ENCODE peak calls at places on chromosomes 11 and 22, in eight cellular contexts. B is type B pancreatic cell; J is GM13976; X is dorsolateral prefrontal cortex; T is tibial artery; V is CD4-positive, alpha-beta T cell; D is IMR-90; Q is RWPE2. S is an unnamed sample.

GRCh38 chr11:5689551-5689983 is at the start of gene TRIM22:
- DNase-seq in B (no peak), J (peak; percentile 74), X (no peak), T (peak; percentile 73), V (peak; percentile 48), D (peak; percentile 71), Q (no peak), S (no peak)

GRCh38 chr11:35484435-35484834 is 41.0 kb downstream of the PAMR1 start:
- DNase-seq in B (no peak), J (no peak), X (no peak), T (no peak), V (no peak), D (peak; percentile 85), Q (no peak), S (no peak)

GRCh38 chr22:39349506-39349966 is 255 bp upstream of the SYNGR1 start:
- DNase-seq in B (no peak), J (peak; percentile 77), X (no peak), T (no peak), V (no peak), D (no peak), Q (no peak), S (peak; percentile 56)

GRCh38 chr22:37843746-37844089 is 416 bp downstream of the ANKRD54 start:
- DNase-seq in B (no peak), J (peak; percentile 69), X (no peak), T (peak; percentile 76), V (no peak), D (peak; percentile 32), Q (no peak), S (no peak)

GRCh38 chr22:25777870-25778269 is 35.9 kb downstream of the MYO18B start:
- DNase-seq in B (no peak), J (peak; percentile 66), X (no peak), T (no peak), V (no peak), D (peak; percentile 45), Q (no peak), S (no peak)

GRCh38 chr11:104997288-104997687 is 25.7 kb downstream of the CASP5 start:
- DNase-seq in B (no peak), J (no peak), X (no peak), T (no peak), V (no peak), D (no peak), Q (no peak), S (no peak)

GRCh38 chr22:19063581-19064353 is 58.4 kb downstream of the DGCR2 start:
- DNase-seq in B (no peak), J (no peak), X (no peak), T (peak; percentile 55), V (no peak), D (no peak), Q (no peak), S (no peak)

GRCh38 chr11:30392977-30393376 is 70.1 kb downstream of the ARL14EP start:
- DNase-seq in B (no peak), J (no peak), X (no peak), T (no peak), V (no peak), D (no peak), Q (no peak), S (no peak)

GRCh38 chr11:126833020-126833419 is 167.6 kb downstream of the KIRREL3 start:
- DNase-seq in B (no peak), J (no peak), X (no peak), T (no peak), V (no peak), D (no peak), Q (no peak), S (no peak)

GRCh38 chr22:44668190-44668885 is 33.7 kb upstream of the PRR5 start:
- DNase-seq in B (no peak), J (no peak), X (no peak), T (no peak), V (peak; percentile 18), D (no peak), Q (no peak), S (no peak)

GRCh38 chr22:45170001-45170466 is 6.3 kb downstream of the NUP50 start:
- DNase-seq in B (no peak), J (no peak), X (no peak), T (no peak), V (peak; percentile 10), D (peak; percentile 44), Q (no peak), S (no peak)

GRCh38 chr22:37406836-37407235 is 20.4 kb downstream of the ELFN2 start:
- DNase-seq in B (no peak), J (no peak), X (no peak), T (no peak), V (no peak), D (no peak), Q (no peak), S (no peak)

GRCh38 chr11:113668255-113668654 is 37.9 kb downstream of the TMPRSS5 start:
- DNase-seq in B (no peak), J (no peak), X (no peak), T (no peak), V (no peak), D (no peak), Q (no peak), S (no peak)

GRCh38 chr11:63870351-63871197 is 31.7 kb downstream of the MARK2 start:
- DNase-seq in B (no peak), J (no peak), X (no peak), T (no peak), V (no peak), D (peak; percentile 28), Q (no peak), S (no peak)

GRCh38 chr11:88188251-88189030 is 13.2 kb upstream of the RAB38 start:
- DNase-seq in B (no peak), J (no peak), X (no peak), T (no peak), V (no peak), D (no peak), Q (no peak), S (no peak)

GRCh38 chr11:117999354-117999993 is 13.3 kb downstream of the IL10RA start:
- DNase-seq in B (no peak), J (no peak), X (no peak), T (no peak), V (no peak), D (no peak), Q (no peak), S (no peak)

GRCh38 chr11:2886191-2886894 is 768 bp upstream of the CDKN1C start:
- DNase-seq in B (no peak), J (no peak), X (no peak), T (peak; percentile 78), V (no peak), D (no peak), Q (no peak), S (no peak)

DNA sequence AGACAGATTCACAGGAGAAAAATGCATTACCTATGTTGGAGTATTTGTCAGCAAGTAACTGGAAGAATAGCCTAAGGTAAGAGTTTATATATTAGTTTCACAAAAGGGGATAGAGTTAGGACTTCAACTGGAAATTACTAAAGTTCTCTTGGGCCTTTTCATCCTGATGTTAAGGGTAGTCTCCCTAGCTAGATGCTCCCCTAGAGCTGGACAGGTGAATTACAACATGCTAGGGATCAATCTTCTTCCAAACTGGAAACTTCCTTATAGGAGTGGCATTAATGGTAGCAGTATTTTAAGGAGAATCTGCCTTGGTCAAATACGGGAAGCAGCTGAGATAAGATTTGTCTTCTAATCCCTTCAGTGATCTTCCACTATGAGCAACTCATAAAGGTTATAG is 632.8 kb upstream of the RAG2 start:
- DNase-seq in B (no peak), J (no peak), X (no peak), T (no peak), V (no peak), D (no peak), Q (no peak), S (no peak)
- TF ChIP-seq CTCF in B (peak; percentile 40), J (no peak), X (no peak), T (no peak), V (no peak), D (no peak), Q (peak; percentile 8), S (no peak)

GRCh38 chr11:14773755-14774154 is 118.3 kb downstream of the CYP2R1 start:
- DNase-seq in B (no peak), J (no peak), X (no peak), T (no peak), V (no peak), D (peak; percentile 0), Q (no peak), S (no peak)
- TF ChIP-seq CTCF in B (peak; percentile 53), J (no peak), X (no peak), T (no peak), V (peak; percentile 21), D (no peak), Q (peak; percentile 27), S (no peak)

DNA sequence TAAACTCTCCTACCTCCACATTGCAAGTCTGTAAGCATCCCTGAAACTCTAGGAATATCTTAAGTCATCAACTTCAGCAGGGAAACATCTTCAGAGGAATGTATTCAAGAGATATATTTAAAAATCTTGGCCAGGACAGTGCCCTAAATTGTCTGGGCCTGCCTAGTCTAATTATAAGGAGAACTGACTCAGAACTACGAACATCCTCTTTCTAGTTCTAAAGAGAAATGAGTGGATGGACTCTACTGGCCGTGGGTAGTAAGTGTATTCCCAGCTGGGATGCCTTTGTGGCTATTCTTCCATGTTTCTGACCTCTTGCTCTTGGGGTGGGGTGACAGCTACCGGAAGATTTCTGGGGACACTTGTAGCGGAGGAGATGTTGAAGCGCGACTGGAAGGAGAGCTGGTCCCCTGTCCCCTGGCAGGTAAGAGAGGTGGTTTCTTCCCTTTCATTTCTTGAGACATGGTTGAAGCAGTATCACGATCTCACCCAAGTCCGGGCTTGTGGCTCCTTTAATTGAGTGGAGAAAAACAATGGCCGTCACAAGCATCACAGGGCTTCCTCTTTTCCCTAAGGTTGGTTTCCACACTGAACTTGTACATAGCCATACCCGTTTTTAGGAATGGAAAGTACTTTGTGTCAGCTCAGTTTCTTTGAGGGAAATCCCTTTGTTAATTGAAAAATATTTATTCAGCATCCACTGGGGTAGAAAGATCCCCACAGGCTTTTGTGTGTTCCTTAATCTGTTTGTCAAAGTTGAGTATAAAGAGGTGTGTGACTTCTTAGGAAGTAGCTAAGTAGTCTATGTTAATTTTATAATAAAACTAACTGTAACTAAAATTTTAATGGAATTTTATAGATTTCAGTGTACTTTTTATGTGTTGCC is 97.7 kb upstream of the SORL1-AS1 start:
- DNase-seq in B (no peak), J (no peak), X (no peak), T (no peak), V (no peak), D (peak; percentile 1), Q (no peak), S (no peak)
- TF ChIP-seq CTCF in B (no peak), J (no peak), X (no peak), T (no peak), V (no peak), D (no peak), Q (no peak), S (no peak)

DNA sequence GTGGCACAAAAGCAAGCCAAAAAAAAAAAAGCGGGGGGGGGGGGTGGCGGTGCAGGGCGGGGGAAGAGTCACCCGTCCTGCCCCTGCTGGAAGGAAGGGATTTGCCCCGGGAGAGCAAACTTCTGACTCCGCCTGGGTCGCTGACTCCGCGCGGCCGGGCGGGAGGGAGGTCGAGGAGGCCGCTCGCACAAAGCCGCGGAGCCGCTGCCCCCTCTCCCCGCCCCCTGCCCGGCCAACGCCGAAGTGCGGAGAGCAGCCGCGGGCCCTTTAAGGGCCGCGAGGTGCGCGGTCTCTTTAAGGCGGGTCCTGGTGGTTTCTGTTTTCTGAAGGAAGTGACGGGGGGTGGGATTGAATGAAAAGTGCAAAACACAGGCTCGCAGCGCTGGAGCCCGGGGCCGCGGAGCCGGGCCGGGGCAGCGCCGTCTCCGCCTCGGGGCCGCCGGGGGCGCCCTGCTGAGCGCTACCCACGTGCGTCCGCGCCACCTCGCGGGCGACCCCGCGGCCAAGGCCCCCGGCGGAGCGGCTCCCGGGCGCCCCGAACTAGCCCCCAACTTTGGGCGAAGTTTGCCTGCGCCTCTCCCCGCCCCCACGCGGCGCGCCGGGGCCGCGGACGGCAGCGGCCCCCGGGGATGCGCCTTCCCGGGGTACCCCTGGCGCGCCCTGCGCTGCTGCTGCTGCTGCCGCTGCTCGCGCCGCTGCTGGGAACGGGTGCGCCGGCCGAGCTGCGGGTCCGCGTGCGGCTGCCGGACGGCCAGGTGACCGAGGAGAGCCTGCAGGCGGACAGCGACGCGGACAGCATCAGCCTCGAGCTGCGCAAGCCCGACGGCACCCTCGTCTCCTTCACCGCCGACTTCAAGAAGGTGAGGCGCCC is at the start of gene OAF:
- DNase-seq in B (peak; percentile 89), J (peak; percentile 93), X (no peak), T (no peak), V (peak; percentile 29), D (peak; percentile 83), Q (no peak), S (peak; percentile 78)
- TF ChIP-seq CTCF in B (peak; percentile 55), J (peak; percentile 22), X (peak; percentile 52), T (peak; percentile 15), V (no peak), D (peak; percentile 26), Q (peak; percentile 43), S (no peak)